ENCODE peak calls at places on chromosomes 11 and 22, in six cellular contexts. M is CD4-positive, CD25-positive, alpha-beta regulatory T cell; K is cardiac muscle cell; U is ovary; A is astrocyte of the cerebellum; W is AG04450. P is an unnamed sample.

GRCh38 chr11:17563961-17564686 is 17.1 kb downstream of the OTOG start:
- DNase-seq in M (no peak), K (no peak), U (no peak), A (no peak), W (no peak), P (no peak)

GRCh38 chr11:10930224-10930960 is 72.5 kb upstream of the ZBED5 start:
- DNase-seq in M (no peak), K (no peak), U (no peak), A (no peak), W (no peak), P (no peak)

GRCh38 chr22:31659246-31659645 is 2.8 kb downstream of the PISD start:
- DNase-seq in M (no peak), K (no peak), U (no peak), A (no peak), W (no peak), P (no peak)

GRCh38 chr22:47192651-47193437 is 430.4 kb downstream of the TBC1D22A start:
- DNase-seq in M (no peak), K (no peak), U (no peak), A (no peak), W (no peak), P (no peak)

GRCh38 chr11:783581-784015 is 6.3 kb downstream of the CEND1 start:
- DNase-seq in M (peak), K (peak), U (peak), A (peak), W (peak), P (peak)

GRCh38 chr22:28008649-28009048 is 89.6 kb upstream of the PITPNB start:
- DNase-seq in M (no peak), K (no peak), U (no peak), A (no peak), W (no peak), P (no peak)

GRCh38 chr11:61058583-61059259 is 43.6 kb upstream of the CD5 start:
- DNase-seq in M (no peak), K (no peak), U (no peak), A (no peak), W (no peak), P (no peak)

GRCh38 chr11:45078236-45079074 is 68.0 kb upstream of the PRDM11 start:
- DNase-seq in M (no peak), K (peak), U (no peak), A (no peak), W (no peak), P (no peak)

GRCh38 chr11:612201-612960 is 3.4 kb downstream of the IRF7 start:
- DNase-seq in M (peak), K (no peak), U (peak), A (no peak), W (no peak), P (no peak)

GRCh38 chr11:31499576-31500178 is 9.7 kb downstream of the IMMP1L start:
- DNase-seq in M (no peak), K (peak), U (no peak), A (peak), W (no peak), P (peak)

GRCh38 chr11:115741376-115741775 is 237.2 kb upstream of the CADM1 start:
- DNase-seq in M (no peak), K (no peak), U (no peak), A (no peak), W (no peak), P (no peak)

GRCh38 chr22:24707477-24707816 is 67.1 kb downstream of the PIWIL3 start:
- DNase-seq in M (no peak), K (no peak), U (no peak), A (no peak), W (no peak), P (no peak)

GRCh38 chr11:127133061-127133460 is 132.5 kb upstream of the KIRREL3 start:
- DNase-seq in M (no peak), K (no peak), U (no peak), A (no peak), W (no peak), P (no peak)

GRCh38 chr11:1763796-1764661 is at the start of gene CTSD:
- DNase-seq in M (peak), K (peak), U (peak), A (peak), W (no peak), P (no peak)

GRCh38 chr11:17171342-17171741 is 36.4 kb downstream of the PIK3C2A start:
- DNase-seq in M (no peak), K (peak), U (no peak), A (peak), W (peak), P (no peak)

GRCh38 chr11:135027461-135027860 is 615.4 kb upstream of the B3GAT1 start:
- DNase-seq in M (peak), K (peak), U (no peak), A (peak), W (no peak), P (peak)

GRCh38 chr11:96168623-96169022 is 174.4 kb downstream of the MAML2 start:
- DNase-seq in M (no peak), K (peak), U (peak), A (peak), W (peak), P (peak)

DNA sequence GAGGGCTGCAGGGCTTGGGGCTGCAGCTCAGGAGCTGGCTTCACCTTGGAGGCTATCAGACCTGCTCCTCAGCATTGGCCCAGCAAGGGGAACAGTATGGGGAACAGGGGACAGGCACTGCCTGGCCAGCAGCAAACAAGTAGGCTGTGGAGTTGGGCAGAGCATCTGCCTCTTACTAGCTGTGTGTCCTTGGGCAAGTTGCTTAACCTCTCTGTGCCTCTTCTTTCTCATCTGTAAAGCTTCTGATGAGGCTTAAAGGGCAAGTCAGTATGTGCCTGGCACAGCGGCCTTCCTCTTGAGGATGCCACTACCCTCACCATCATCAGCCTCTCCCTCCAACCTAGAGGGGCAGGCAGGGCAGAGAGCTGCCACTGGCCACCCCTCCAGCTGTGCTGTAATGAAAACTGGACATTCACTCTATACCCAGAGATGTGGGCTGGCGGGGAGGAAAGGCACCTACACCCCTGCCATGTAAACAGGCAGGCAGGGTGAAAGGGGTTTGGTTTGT is 7.5 kb upstream of the CDKN1C start:
- DNase-seq in M (no peak), K (no peak), U (peak), A (no peak), W (no peak), P (no peak)
- H3K4me3 ChIP-seq in M (no peak), K (no peak), U (no peak), A (peak), W (peak), P (peak)

GRCh38 chr11:68043349-68044144 is 4.7 kb downstream of the TCIRG1 start:
- DNase-seq in M (no peak), K (peak), U (no peak), A (no peak), W (no peak), P (peak)
- H3K4me3 ChIP-seq in M (no peak), K (no peak), U (no peak), A (no peak), W (no peak), P (no peak)

DNA sequence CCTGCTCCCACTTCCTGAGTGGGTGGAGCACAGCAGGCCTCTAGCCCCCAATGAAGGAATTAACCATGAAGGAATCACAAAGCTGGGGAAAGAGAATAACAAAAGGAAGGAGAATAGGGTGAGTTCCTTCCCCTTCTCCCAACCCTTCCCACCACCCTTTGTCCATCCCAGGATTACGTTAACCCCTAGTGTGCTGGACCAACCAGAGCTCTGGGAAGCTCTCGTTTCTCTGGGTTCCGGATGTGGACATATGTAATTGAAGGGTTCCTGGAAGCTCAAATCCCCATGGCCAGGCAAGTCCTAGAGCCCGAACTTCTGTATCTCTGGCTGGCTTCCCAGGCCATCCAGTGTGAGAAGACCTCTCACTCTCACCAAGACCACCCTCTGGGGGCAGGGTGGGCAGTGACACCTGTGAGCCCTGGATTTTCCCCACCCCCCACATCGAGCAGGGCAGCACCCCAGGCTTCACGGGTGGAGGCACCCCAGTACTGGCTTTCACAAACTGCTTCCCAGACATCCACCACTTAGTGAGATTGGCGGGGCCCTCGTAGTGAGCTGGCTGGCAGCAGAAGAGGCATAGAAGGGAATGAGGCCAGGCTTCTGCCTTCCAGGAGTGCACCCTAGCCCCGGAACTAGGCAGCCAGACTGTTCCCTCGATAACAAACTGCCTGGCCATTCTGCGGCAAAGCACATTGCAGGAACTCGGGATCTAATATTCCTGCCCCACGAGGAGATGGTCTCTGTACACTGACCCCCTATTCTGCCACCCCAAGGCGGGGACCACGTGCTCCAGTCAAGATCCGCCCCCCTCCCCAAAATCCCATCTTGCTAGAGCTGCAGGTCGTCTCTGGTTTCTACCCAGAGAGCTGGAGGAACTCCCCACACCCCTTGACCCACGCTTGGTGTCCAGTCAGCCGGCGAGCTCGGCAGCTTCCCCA is 2.1 kb downstream of the NECTIN1 start:
- DNase-seq in M (no peak), K (no peak), U (no peak), A (no peak), W (no peak), P (no peak)
- H3K4me3 ChIP-seq in M (no peak), K (peak), U (peak), A (peak), W (peak), P (peak)

GRCh38 chr11:8082391-8083087 is 1.5 kb downstream of the TUB start:
- DNase-seq in M (no peak), K (no peak), U (no peak), A (no peak), W (no peak), P (no peak)
- H3K4me3 ChIP-seq in M (no peak), K (no peak), U (no peak), A (no peak), W (no peak), P (no peak)

GRCh38 chr11:84498016-84498415 is 1129.1 kb downstream of the DLG2 start:
- DNase-seq in M (no peak), K (peak), U (no peak), A (no peak), W (no peak), P (peak)
- H3K4me3 ChIP-seq in M (no peak), K (no peak), U (no peak), A (no peak), W (no peak), P (no peak)

GRCh38 chr22:37186997-37187522 is 987 bp downstream of the C1QTNF6 start:
- DNase-seq in M (no peak), K (no peak), U (peak), A (no peak), W (no peak), P (no peak)

GRCh38 chr22:37189011-37189466 is 992 bp upstream of the C1QTNF6 start:
- DNase-seq in M (peak), K (peak), U (no peak), A (no peak), W (no peak), P (no peak)

GRCh38 chr22:37186228-37186996 is 1.6 kb downstream of the C1QTNF6 start:
- DNase-seq in M (peak), K (peak), U (peak), A (peak), W (peak), P (peak)

GRCh38 chr22:37187891-37188761 is at the start of gene C1QTNF6:
- DNase-seq in M (peak), K (peak), U (peak), A (no peak), W (no peak), P (no peak)

GRCh38 chr22:37187552-37187890 is 526 bp downstream of the C1QTNF6 start:
- DNase-seq in M (no peak), K (peak), U (no peak), A (no peak), W (no peak), P (no peak)
- H3K4me3 ChIP-seq in M (peak), K (peak), U (peak), A (peak), W (peak), P (peak)

GRCh38 chr11:72586591-72587090 is 87.6 kb downstream of the PDE2A start:
- DNase-seq in M (no peak), K (no peak), U (peak), A (no peak), W (no peak), P (no peak)

GRCh38 chr11:72585762-72586590 is 88.2 kb downstream of the PDE2A start:
- DNase-seq in M (peak), K (peak), U (peak), A (peak), W (peak), P (no peak)

GRCh38 chr11:72583616-72584292 is 90.5 kb downstream of the PDE2A start:
- DNase-seq in M (no peak), K (no peak), U (no peak), A (no peak), W (no peak), P (no peak)

GRCh38 chr11:72584293-72584921 is 89.8 kb downstream of the PDE2A start:
- DNase-seq in M (peak), K (peak), U (peak), A (no peak), W (no peak), P (no peak)

DNA sequence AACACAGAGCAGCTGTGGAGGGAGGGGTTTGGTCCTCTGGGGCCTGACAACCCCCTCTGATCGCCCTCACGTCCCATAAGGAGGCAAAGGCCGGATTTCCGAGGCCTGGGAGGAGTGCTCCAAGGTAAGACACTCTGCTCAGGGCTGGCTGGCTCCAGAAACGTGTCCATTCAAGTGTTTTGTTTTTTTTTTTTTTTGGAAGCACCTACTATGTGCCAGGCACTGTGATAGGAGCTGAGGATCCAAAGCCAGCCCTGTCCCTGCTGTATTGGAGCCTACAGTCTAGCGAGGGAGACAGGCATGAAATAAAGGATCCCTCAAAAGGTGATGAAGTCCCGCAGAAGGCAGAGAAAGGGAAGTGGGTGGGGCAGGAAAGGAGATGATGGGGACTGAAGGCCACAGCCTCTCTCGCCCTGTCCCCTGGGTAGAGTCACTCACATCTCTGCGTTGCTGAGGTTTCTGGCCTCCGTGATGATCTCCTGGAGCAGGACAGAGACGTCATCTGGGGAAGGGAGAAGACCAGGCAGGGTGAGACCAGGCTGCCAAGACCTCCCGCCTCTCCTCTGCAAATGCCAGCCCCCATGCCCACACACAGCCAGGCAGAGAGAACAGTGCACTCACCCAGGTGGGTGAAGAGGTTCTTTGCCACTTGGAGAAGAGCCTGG is 89.2 kb downstream of the PDE2A start:
- DNase-seq in M (no peak), K (no peak), U (peak), A (no peak), W (no peak), P (no peak)
- H3K4me3 ChIP-seq in M (peak), K (no peak), U (no peak), A (no peak), W (no peak), P (no peak)

GRCh38 chr11:111815489-111815888 is 49.3 kb upstream of the PPP2R1B start:
- DNase-seq in M (peak), K (no peak), U (no peak), A (no peak), W (no peak), P (no peak)

GRCh38 chr11:111823629-111824028 is 47.8 kb downstream of the ALG9 start:
- DNase-seq in M (no peak), K (no peak), U (no peak), A (no peak), W (no peak), P (no peak)

GRCh38 chr11:111823131-111823530 is 48.2 kb downstream of the ALG9 start:
- DNase-seq in M (no peak), K (no peak), U (no peak), A (no peak), W (no peak), P (no peak)

GRCh38 chr11:111820059-111820375 is 51.4 kb downstream of the ALG9 start:
- DNase-seq in M (no peak), K (no peak), U (no peak), A (no peak), W (no peak), P (no peak)

GRCh38 chr11:111819161-111820058 is 52.0 kb downstream of the ALG9 start:
- DNase-seq in M (no peak), K (peak), U (no peak), A (peak), W (peak), P (peak)
- H3K4me3 ChIP-seq in M (no peak), K (no peak), U (no peak), A (no peak), W (no peak), P (no peak)